ENCODE peak calls at places on chromosome 2, in four cellular contexts. X is stimulated activated CD4-positive, alpha-beta T cell treated with anti-CD3 and anti-CD28 coated beads, Interleukin-15, amount 100 ng/mL, for 1 hour; S is NCI-H1092 treated with DMSO at 0.1 percent for 48 hours; Q is EL. L is an unnamed sample.
A peak's percentile ranks its signal among the peaks of the same experiment; 100 is the strongest.

GRCh38 chr2:241595600-241596140 is 37.1 kb downstream of the BOK start:
- DNase-seq in Q (no peak), S (no peak), X (no peak), L (no peak)

GRCh38 chr2:38323623-38324022 is 53.5 kb downstream of the ATL2 start:
- DNase-seq in Q (no peak), S (no peak), X (no peak), L (no peak)

GRCh38 chr2:182186132-182186735 is 200.6 kb downstream of the PPP1R1C start:
- DNase-seq in S (peak; percentile 42), X (no peak), Q (peak; percentile 45), L (peak; percentile 47)

GRCh38 chr2:167240671-167241070 is 352.4 kb downstream of the XIRP2 start:
- DNase-seq in Q (no peak), S (no peak), X (no peak), L (no peak)

GRCh38 chr2:140997997-140998396 is 1132.8 kb downstream of the LRP1B start:
- DNase-seq in X (no peak), S (no peak), Q (peak; percentile 6), L (no peak)

GRCh38 chr2:111032721-111033532 is 87.8 kb upstream of the BCL2L11 start:
- DNase-seq in Q (peak; percentile 21), X (no peak), S (no peak), L (peak; percentile 71)

GRCh38 chr2:131104487-131105155 is 515 bp upstream of the PLEKHB2 start:
- DNase-seq in X (peak; percentile 10), Q (peak; percentile 73), S (peak; percentile 87), L (peak; percentile 74)

GRCh38 chr2:10846110-10846861 is 33.7 kb upstream of the PDIA6 start:
- DNase-seq in S (no peak), Q (no peak), X (no peak), L (no peak)

GRCh38 chr2:134788417-134788816 is 50.0 kb upstream of the ACMSD start:
- DNase-seq in Q (no peak), X (no peak), S (no peak), L (no peak)

GRCh38 chr2:221649045-221649444 is 76.9 kb upstream of the EPHA4 start:
- DNase-seq in S (peak; percentile 49), Q (no peak), X (no peak), L (no peak)

GRCh38 chr2:213238753-213239591 is 45.3 kb upstream of the SPAG16 start:
- DNase-seq in X (no peak), S (no peak), Q (peak; percentile 92), L (peak; percentile 90)

GRCh38 chr2:202529389-202529788 is 105.4 kb upstream of the FAM117B start:
- DNase-seq in X (no peak), Q (peak; percentile 53), S (no peak), L (peak; percentile 60)

GRCh38 chr2:198296665-198297308 is 492.4 kb downstream of the PLCL1 start:
- DNase-seq in S (peak; percentile 66), X (peak; percentile 12), Q (peak; percentile 47), L (peak; percentile 33)

GRCh38 chr2:101064505-101064867 is 62.4 kb downstream of the RPL31 start:
- DNase-seq in X (no peak), Q (no peak), S (no peak), L (no peak)

GRCh38 chr2:154449951-154450658 is 248.4 kb upstream of the KCNJ3 start:
- DNase-seq in S (no peak), Q (no peak), X (no peak), L (no peak)

GRCh38 chr2:237731663-237732062 is 66.9 kb upstream of the RBM44 start:
- DNase-seq in S (peak; percentile 42), X (no peak), Q (peak; percentile 89), L (peak; percentile 89)

GRCh38 chr2:110854355-110855081 is 122.1 kb downstream of the ACOXL start:
- DNase-seq in S (no peak), X (no peak), Q (peak; percentile 3), L (peak; percentile 9)

GRCh38 chr2:127665267-127665893 is 9.9 kb downstream of the LIMS2 start:
- DNase-seq in X (no peak), Q (no peak), S (no peak), L (no peak)

GRCh38 chr2:196112408-196113039 is 43.9 kb upstream of the DNAH7 start:
- DNase-seq in X (no peak), Q (peak; percentile 86), S (no peak), L (peak; percentile 69)